ENCODE peak calls at places on chromosomes 2 and 18, in five cellular contexts. T is renal cortical epithelial cell; A is KG1; C is stimulated activated CD8-positive, alpha-beta memory T cell treated with anti-CD3 and anti-CD28 coated beads, Interleukin-12 subunit alpha, Interleukin-12 subunit beta, amount 100 ng/mL, for 1 hour; Q is Panc1. X is an unnamed sample.

GRCh38 chr18:68679531-68679930 is 35.4 kb downstream of the TMX3 start:
- DNase-seq in T (peak), A (no peak), C (no peak), Q (no peak), X (no peak)

GRCh38 chr18:62033207-62033606 is 140.4 kb upstream of the RNF152 start:
- DNase-seq in T (peak), A (no peak), C (no peak), Q (no peak), X (no peak)

GRCh38 chr2:62808554-62808953 is 103.0 kb downstream of the EHBP1 start:
- DNase-seq in T (no peak), A (no peak), C (no peak), Q (no peak), X (no peak)

GRCh38 chr2:237223208-237223861 is 137.6 kb downstream of the COPS8 start:
- DNase-seq in T (peak), A (no peak), C (no peak), Q (no peak), X (no peak)

GRCh38 chr2:189370719-189371118 is 70.6 kb upstream of the WDR75 start:
- DNase-seq in T (no peak), A (no peak), C (no peak), Q (no peak), X (no peak)

GRCh38 chr2:68320118-68320641 is 431 bp upstream of the CNRIP1 start:
- DNase-seq in T (peak), A (no peak), C (no peak), Q (no peak), X (no peak)

GRCh38 chr2:240388471-240389301 is 46.8 kb upstream of the GPC1 start:
- DNase-seq in T (no peak), A (no peak), C (no peak), Q (no peak), X (peak)

GRCh38 chr2:239275871-239276812 is 124.7 kb downstream of the HDAC4 start:
- DNase-seq in T (no peak), A (no peak), C (no peak), Q (no peak), X (no peak)

GRCh38 chr2:33008716-33009115 is 62.0 kb downstream of the LTBP1 start:
- DNase-seq in T (no peak), A (no peak), C (no peak), Q (no peak), X (no peak)

GRCh38 chr2:134581877-134582546 is 136.8 kb downstream of the TMEM163 start:
- DNase-seq in T (no peak), A (no peak), C (no peak), Q (no peak), X (no peak)

GRCh38 chr2:157792345-157793052 is 83.6 kb downstream of the ACVR1 start:
- DNase-seq in T (peak), A (no peak), C (no peak), Q (no peak), X (no peak)

GRCh38 chr2:43345872-43346271 is 119.5 kb upstream of the ZFP36L2 start:
- DNase-seq in T (no peak), A (no peak), C (no peak), Q (no peak), X (no peak)

GRCh38 chr2:235343156-235343774 is 150.6 kb upstream of the AGAP1 start:
- DNase-seq in T (peak), A (no peak), C (no peak), Q (no peak), X (no peak)

GRCh38 chr2:239348563-239349447 is 52.0 kb downstream of the HDAC4 start:
- DNase-seq in T (peak), A (no peak), C (no peak), Q (no peak), X (no peak)

GRCh38 chr2:232652505-232652851 is 19.1 kb downstream of the EFHD1 start:
- DNase-seq in T (no peak), A (no peak), C (no peak), Q (no peak), X (no peak)

GRCh38 chr2:50840346-50841124 is 191.4 kb downstream of the NRXN1 start:
- DNase-seq in T (no peak), A (no peak), C (no peak), Q (no peak), X (no peak)

GRCh38 chr2:230130668-230131364 is 62.1 kb upstream of the SLC16A14 start:
- DNase-seq in T (peak), A (no peak), C (no peak), Q (peak), X (no peak)

GRCh38 chr2:73979021-73979420 is 5.7 kb upstream of the TET3 start:
- DNase-seq in T (no peak), A (peak), C (peak), Q (no peak), X (no peak)

GRCh38 chr2:66805136-66805535 is 370.2 kb downstream of the MEIS1 start:
- DNase-seq in T (peak), A (no peak), C (no peak), Q (no peak), X (no peak)

GRCh38 chr2:120344214-120344990 is 1.5 kb upstream of the INHBB start:
- DNase-seq in T (no peak), A (no peak), C (no peak), Q (no peak), X (no peak)

GRCh38 chr2:37829202-37829601 is 95.9 kb upstream of the RMDN2 start:
- DNase-seq in T (peak), A (peak), C (no peak), Q (no peak), X (no peak)

GRCh38 chr2:106565599-106565998 is 78.4 kb downstream of the CD8B2 start:
- DNase-seq in T (no peak), A (no peak), C (no peak), Q (no peak), X (no peak)

GRCh38 chr2:147945660-147946059 is 74.9 kb downstream of the ORC4 start:
- DNase-seq in T (peak), A (no peak), C (no peak), Q (no peak), X (no peak)

GRCh38 chr2:46120792-46121565 is 176.2 kb upstream of the EPAS1 start:
- DNase-seq in T (no peak), A (no peak), C (no peak), Q (no peak), X (no peak)

GRCh38 chr2:95333056-95333455 is 35.9 kb downstream of the KCNIP3 start:
- DNase-seq in T (no peak), A (no peak), C (no peak), Q (no peak), X (no peak)

GRCh38 chr18:73118121-73118816 is 250.5 kb upstream of the NETO1 start:
- DNase-seq in T (peak), A (no peak), C (no peak), Q (no peak), X (no peak)

GRCh38 chr2:215828528-215829184 is 184.7 kb downstream of the MREG start:
- DNase-seq in T (peak), A (no peak), C (no peak), Q (peak), X (no peak)

GRCh38 chr2:171712051-171712450 is 24.8 kb downstream of the DYNC1I2 start:
- DNase-seq in T (peak), A (no peak), C (no peak), Q (no peak), X (no peak)

GRCh38 chr2:200422071-200422470 is 87.8 kb downstream of the KCTD18 start:
- DNase-seq in T (peak), A (no peak), C (no peak), Q (no peak), X (no peak)

GRCh38 chr2:214566457-214566856 is 155.6 kb downstream of the VWC2L start:
- DNase-seq in T (no peak), A (no peak), C (no peak), Q (no peak), X (no peak)

GRCh38 chr2:26615336-26616031 is 25.7 kb downstream of the CIB4 start:
- DNase-seq in T (no peak), A (no peak), C (no peak), Q (no peak), X (no peak)

X was measured in RWPE2.